ENCODE peak calls at places on chromosomes 5 and 9, in four cellular contexts. One of them, this sample, is unnamed.

GRCh38 chr9:3337515-3337914 is 188.3 kb downstream of the RFX3 start:
- DNase-seq in brain microvascular endothelial cell: peak
- DNase-seq in heart left ventricle: no peak
- DNase-seq in ACHN: no peak
- DNase-seq in this sample: peak

GRCh38 chr5:181163487-181164075 is 16.2 kb downstream of the OR2V2 start:
- DNase-seq in heart left ventricle: no peak
- DNase-seq in ACHN: no peak
- DNase-seq in brain microvascular endothelial cell: no peak
- DNase-seq in this sample: no peak

GRCh38 chr9:127508901-127509260 is 57.6 kb downstream of the LRSAM1 start:
- DNase-seq in brain microvascular endothelial cell: no peak
- DNase-seq in heart left ventricle: no peak
- DNase-seq in ACHN: no peak
- DNase-seq in this sample: no peak

GRCh38 chr5:176427971-176428370 is 11.6 kb upstream of the CLTB start:
- DNase-seq in heart left ventricle: no peak
- DNase-seq in brain microvascular endothelial cell: no peak
- DNase-seq in ACHN: no peak
- DNase-seq in this sample: no peak

GRCh38 chr9:122815544-122815943 is 12.8 kb downstream of the PDCL start:
- DNase-seq in brain microvascular endothelial cell: no peak
- DNase-seq in ACHN: no peak
- DNase-seq in heart left ventricle: no peak
- DNase-seq in this sample: no peak

GRCh38 chr5:31632460-31632859 is 6.5 kb upstream of the PDZD2 start:
- DNase-seq in brain microvascular endothelial cell: no peak
- DNase-seq in heart left ventricle: no peak
- DNase-seq in ACHN: no peak
- DNase-seq in this sample: no peak

GRCh38 chr5:176648467-176649194 is 1.3 kb downstream of the TSPAN17 start:
- DNase-seq in ACHN: no peak
- DNase-seq in brain microvascular endothelial cell: no peak
- DNase-seq in heart left ventricle: no peak
- DNase-seq in this sample: no peak

GRCh38 chr5:60673329-60673728 is 26.6 kb downstream of the DEPDC1B start:
- DNase-seq in heart left ventricle: no peak
- DNase-seq in ACHN: no peak
- DNase-seq in brain microvascular endothelial cell: no peak
- DNase-seq in this sample: no peak

GRCh38 chr5:111131356-111131755 is 39.2 kb downstream of the WDR36 start:
- DNase-seq in brain microvascular endothelial cell: no peak
- DNase-seq in ACHN: no peak
- DNase-seq in heart left ventricle: no peak
- DNase-seq in this sample: no peak

This sample was measured in astrocyte of the cerebellum.